ENCODE peak calls at places on chromosomes 5 and 9, in ten cellular contexts. R is heart left ventricle, N is colonic mucosa, K is cardiac fibroblast, S is fibroblast of the aortic adventitia, O is endodermal cell, U is lower leg skin, G is foreskin fibroblast, J is cardiac muscle cell, X is mesendoderm. Z is an unnamed sample.

GRCh38 chr5:133267601-133268000 is 215.8 kb downstream of the HSPA4 start:
- DNase-seq in G (no peak), N (no peak), K (no peak), O (no peak), S (no peak), R (no peak), U (no peak), X (no peak), J (no peak), Z (no peak)

GRCh38 chr5:88092358-88092757 is 176.3 kb downstream of the TMEM161B start:
- DNase-seq in K (no peak), J (no peak), X (peak), G (no peak), S (no peak), R (no peak), N (no peak), U (no peak), O (peak), Z (no peak)

GRCh38 chr5:5505848-5506247 is 83.4 kb downstream of the ICE1 start:
- DNase-seq in S (no peak), K (no peak), U (no peak), N (no peak), R (no peak), J (no peak), O (no peak), G (no peak), X (no peak), Z (no peak)

GRCh38 chr9:107815782-107816181 is 326.2 kb upstream of the KLF4 start:
- DNase-seq in R (no peak), S (no peak), G (no peak), K (no peak), O (no peak), U (no peak), N (no peak), X (no peak), J (no peak), Z (no peak)

GRCh38 chr9:111094433-111095421 is 56.5 kb upstream of the LPAR1 start:
- DNase-seq in N (peak), R (peak), J (no peak), U (no peak), O (no peak), S (peak), K (peak), X (no peak), G (peak), Z (no peak)

GRCh38 chr9:69476016-69476415 is 151.0 kb downstream of the ENTREP1 start:
- DNase-seq in J (peak), O (no peak), G (peak), X (no peak), U (no peak), N (no peak), K (no peak), R (no peak), S (no peak), Z (peak)

GRCh38 chr5:59040007-59040803 is 457.3 kb downstream of the RAB3C start:
- DNase-seq in O (no peak), G (peak), U (no peak), X (peak), J (no peak), R (no peak), K (peak), N (no peak), S (peak), Z (no peak)

GRCh38 chr5:75049581-75050274 is 2.6 kb downstream of the GCNT4 start:
- DNase-seq in K (peak), X (peak), S (peak), N (peak), G (peak), J (peak), R (peak), O (peak), U (no peak), Z (peak)

GRCh38 chr5:174309131-174309845 is 263.8 kb downstream of the NSG2 start:
- DNase-seq in O (peak), R (no peak), N (peak), S (no peak), K (no peak), X (no peak), J (no peak), U (peak), G (no peak), Z (no peak)

GRCh38 chr9:131676431-131676972 is 63.4 kb downstream of the RAPGEF1 start:
- DNase-seq in N (no peak), J (no peak), S (no peak), O (peak), U (no peak), R (peak), G (peak), X (no peak), K (no peak), Z (peak)

GRCh38 chr9:22447607-22448305 is 1.1 kb downstream of the DMRTA1 start:
- DNase-seq in N (peak), S (peak), X (peak), U (no peak), O (peak), J (peak), G (peak), K (no peak), R (no peak), Z (no peak)

GRCh38 chr9:8613346-8613825 is 813.8 kb upstream of the DMAC1 start:
- DNase-seq in X (no peak), K (peak), J (peak), S (peak), O (no peak), G (no peak), N (no peak), R (no peak), U (no peak), Z (no peak)
- H3K4me3 ChIP-seq in X (no peak), K (no peak), J (no peak), S (no peak), O (no peak), G (no peak), N (no peak), R (no peak), U (no peak), Z (no peak)

DNA sequence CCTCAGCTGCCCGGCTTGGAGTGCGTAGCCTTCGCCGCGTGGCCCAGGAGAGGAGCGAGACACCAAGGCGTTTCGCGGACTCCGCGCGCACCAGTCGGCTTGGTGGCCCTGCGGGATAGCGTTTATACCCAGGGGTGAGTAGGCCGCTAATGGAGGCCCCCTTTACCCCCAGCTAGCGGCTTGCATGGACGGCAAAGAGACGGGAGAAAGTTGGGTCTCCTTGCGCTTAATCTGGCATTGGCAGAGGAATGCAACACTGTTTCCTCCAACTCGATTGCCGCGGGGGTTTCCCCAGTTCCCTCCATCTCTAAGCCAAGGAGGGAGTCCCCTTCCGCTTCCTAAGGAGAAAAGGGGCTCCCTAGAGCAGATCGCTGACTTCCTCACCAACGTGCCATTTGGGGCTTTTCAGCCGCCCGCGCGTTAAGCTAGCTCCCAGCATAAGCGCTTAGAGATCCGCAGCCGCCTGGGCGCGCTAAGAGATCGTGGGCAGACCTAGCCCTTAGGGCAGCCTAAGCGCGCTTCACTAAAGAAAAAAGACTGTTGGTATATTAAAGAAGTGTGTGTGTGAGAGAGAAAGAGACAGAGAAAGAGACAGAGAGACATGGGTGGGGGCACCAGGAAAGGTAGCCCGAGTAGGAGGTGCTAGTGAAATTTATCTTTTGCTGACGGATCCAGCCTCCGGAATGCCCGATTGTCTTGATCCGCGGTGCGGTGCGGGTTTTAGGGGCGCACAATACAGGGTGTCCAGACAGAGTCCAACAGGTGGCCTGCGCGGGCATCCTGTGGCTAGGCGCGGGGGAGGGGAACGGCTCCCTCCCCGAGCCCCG is 597.9 kb upstream of the SGCD start:
- DNase-seq in N (no peak), S (no peak), X (peak), R (peak), G (peak), O (peak), J (peak), K (no peak), U (no peak), Z (no peak)
- H3K4me3 ChIP-seq in N (peak), S (no peak), X (no peak), R (peak), G (peak), O (peak), J (peak), K (no peak), U (no peak), Z (no peak)

GRCh38 chr5:77849308-77849900 is 73.3 kb upstream of the TBCA start:
- DNase-seq in S (no peak), X (no peak), K (no peak), O (peak), J (no peak), N (no peak), R (no peak), G (no peak), U (no peak), Z (no peak)

GRCh38 chr5:77852068-77852513 is 76.0 kb upstream of the TBCA start:
- DNase-seq in S (no peak), R (no peak), J (no peak), X (no peak), N (no peak), K (no peak), U (no peak), G (no peak), O (no peak), Z (no peak)

GRCh38 chr5:77851229-77852067 is 75.3 kb upstream of the TBCA start:
- DNase-seq in X (peak), K (peak), N (no peak), O (peak), S (peak), G (peak), J (peak), U (no peak), R (peak), Z (no peak)

GRCh38 chr5:77852514-77853352 is 76.6 kb upstream of the TBCA start:
- DNase-seq in S (peak), R (peak), K (peak), G (peak), N (peak), U (no peak), J (peak), X (peak), O (peak), Z (peak)

DNA sequence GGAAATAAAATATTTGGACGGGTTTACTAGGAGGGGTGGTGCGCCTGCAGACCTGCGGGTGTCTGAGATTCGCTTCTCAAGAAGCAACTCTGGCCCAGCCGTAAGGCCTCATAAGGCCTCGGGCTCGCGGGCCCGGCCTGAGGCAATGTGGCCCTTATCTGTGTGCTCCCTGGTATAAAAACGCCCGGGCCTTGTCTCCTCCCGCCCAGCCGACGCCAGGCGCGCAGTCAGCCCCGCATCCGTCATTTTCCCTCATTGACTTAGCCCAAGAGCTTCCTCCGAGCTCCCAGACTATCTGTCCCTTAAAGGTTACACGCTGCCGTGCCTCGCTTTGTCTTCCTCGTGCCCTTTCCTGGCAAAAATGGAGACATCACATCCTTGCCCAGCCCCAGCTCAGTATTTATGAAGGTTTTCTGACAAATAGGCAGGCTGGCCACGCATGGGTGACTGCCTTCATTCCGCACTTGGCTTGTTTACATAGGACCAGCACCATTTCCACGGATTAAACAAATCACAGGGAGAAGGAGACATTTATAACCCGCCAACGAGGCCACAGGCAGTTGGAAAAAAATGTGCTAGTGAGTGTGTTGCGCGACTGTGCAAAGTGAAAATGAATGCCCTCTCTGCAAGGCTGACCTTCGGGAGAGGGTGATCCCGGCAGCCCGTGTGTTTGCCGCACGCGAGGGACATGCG is 74.5 kb upstream of the TBCA start:
- DNase-seq in U (no peak), O (peak), J (no peak), K (no peak), R (no peak), G (peak), N (no peak), X (peak), S (no peak), Z (no peak)
- H3K4me3 ChIP-seq in U (no peak), O (no peak), J (no peak), K (no peak), R (no peak), G (peak), N (peak), X (no peak), S (no peak), Z (no peak)

DNA sequence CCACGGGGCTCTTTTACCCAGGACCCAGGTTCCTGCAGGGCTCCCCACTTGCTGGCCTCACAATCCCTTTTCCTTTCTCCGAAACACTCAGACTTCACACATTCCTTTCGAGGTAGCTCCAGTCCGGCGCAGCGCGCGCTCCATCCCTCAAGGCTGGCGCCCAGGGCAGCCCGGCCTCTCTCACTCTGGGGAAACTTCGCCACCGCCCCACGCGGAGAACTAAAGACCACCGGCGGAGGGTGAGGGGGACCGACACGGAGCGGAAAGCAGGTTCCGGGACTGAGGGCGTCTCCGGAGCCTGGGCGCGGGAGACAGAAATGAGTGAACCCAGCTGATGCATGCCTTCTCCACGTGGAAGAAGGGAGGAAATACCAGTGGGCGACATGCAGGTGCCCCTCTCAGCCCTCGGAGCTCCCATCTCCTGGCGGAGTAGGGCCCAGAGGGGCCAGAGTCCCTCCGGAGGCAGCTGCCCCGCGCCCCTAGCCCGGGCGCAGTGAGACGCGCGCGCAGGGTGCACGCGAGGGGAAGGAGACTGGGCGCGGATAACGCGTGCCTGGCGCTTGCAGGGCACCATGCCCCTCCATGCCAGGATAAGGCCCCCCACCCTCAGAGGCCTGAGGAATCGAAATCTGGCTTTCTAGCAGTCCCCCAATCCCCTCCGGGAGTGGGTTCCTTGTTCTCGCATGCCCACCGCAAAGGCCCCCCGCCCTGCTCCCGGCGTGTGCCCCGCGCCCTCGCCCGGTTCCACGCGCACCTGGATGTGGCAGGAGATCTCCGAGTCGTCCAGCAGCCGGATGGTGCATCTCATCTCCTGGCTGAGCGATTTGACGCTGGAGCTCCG is 650 bp downstream of the FRMD3 start:
- DNase-seq in N (peak), R (peak), G (peak), J (peak), S (peak), K (peak), X (peak), O (peak), U (no peak), Z (no peak)
- H3K4me3 ChIP-seq in N (peak), R (peak), G (peak), J (peak), S (peak), K (peak), X (peak), O (peak), U (peak), Z (peak)

GRCh38 chr5:73440262-73440661 is 8.3 kb downstream of the FOXD1 start:
- DNase-seq in J (no peak), S (no peak), X (no peak), U (no peak), R (no peak), N (no peak), K (no peak), G (no peak), O (no peak), Z (no peak)

GRCh38 chr5:73437126-73438047 is 11.2 kb downstream of the FOXD1 start:
- DNase-seq in N (peak), R (no peak), U (no peak), S (peak), O (peak), X (peak), G (peak), J (peak), K (no peak), Z (no peak)

GRCh38 chr5:73438897-73439470 is 9.6 kb downstream of the FOXD1 start:
- DNase-seq in J (no peak), X (no peak), G (no peak), U (no peak), K (no peak), R (no peak), O (no peak), S (no peak), N (no peak), Z (no peak)

GRCh38 chr5:73436535-73437125 is 11.9 kb downstream of the FOXD1 start:
- DNase-seq in U (no peak), X (peak), O (peak), G (no peak), J (no peak), K (no peak), N (no peak), R (no peak), S (no peak), Z (no peak)

DNA sequence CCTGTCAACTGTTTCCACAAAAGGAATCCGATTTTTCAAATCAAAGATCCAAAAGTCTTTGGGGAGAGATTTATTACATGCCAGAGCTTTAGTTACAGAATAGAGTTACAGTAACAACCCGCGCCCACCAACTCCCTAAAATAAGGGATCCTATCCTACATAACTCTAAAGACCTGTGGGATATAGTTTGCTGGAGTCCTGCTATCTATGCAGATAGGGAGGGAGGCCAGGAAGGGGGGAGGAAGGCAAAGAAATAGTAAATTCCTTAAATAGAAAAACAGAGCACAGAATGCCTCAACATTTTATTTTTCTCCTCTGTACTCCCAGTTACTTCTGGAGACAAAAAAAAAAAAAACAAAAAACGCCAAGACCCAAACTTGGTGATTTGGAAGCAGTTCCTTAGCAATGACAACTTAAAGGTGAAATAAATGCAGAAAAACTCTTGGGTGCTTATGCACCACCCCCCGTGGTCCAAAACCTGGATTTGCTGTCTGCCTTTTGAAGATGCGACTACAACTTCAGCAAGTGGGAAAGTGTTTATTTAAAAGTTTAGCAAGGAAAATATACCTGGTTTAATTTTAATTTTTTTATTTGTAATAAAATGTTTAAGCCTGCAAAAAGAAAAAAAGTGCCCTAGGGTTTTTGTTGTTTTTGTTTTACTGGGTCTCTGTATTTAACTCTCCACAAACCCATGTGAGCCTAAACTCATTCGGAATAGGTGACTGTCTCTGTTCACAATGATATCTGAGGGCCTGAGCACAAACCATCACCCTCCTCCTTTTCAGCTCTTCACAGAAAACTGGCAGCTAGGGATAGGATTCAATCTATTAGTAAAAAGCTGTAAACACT is 10.3 kb downstream of the FOXD1 start:
- DNase-seq in K (no peak), J (no peak), O (no peak), G (no peak), U (no peak), R (no peak), S (no peak), N (no peak), X (peak), Z (no peak)
- H3K4me3 ChIP-seq in K (no peak), J (no peak), O (peak), G (no peak), U (no peak), R (peak), S (no peak), N (no peak), X (no peak), Z (no peak)

DNA sequence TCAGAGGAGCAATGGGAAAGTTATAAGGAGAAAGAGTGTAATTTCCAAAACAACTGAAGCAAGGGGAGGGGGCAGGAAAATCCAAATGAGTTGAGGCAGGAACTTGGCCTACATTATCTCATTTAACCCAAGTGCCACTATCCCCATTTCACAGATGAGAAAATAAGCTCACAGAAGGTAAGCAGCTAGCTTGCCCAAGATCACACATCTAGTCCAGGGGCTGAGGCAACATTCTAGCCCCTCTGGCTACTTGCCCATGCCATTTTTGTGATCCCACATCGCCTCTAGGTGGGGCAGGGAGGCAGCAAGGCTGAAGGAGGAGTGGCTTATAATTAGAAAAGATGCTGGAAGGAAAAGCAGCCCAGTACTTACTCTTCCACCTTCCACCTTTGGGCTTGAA is 2.6 kb upstream of the PSIP1 start:
- DNase-seq in G (peak), N (no peak), U (no peak), K (peak), R (no peak), O (peak), S (no peak), X (peak), J (no peak), Z (no peak)
- H3K4me3 ChIP-seq in G (no peak), N (no peak), U (no peak), K (no peak), R (no peak), O (no peak), S (no peak), X (no peak), J (no peak), Z (no peak)